ENCODE peak calls at places on chromosomes 11 and 22, in eight cellular contexts. S is fibroblast of mammary gland; T is astrocyte of the spinal cord; R is fibroblast of lung; A is SJCRH30; P is CD8-positive, alpha-beta T cell; Y is AG10803; I is adipocyte. D is an unnamed sample.

GRCh38 chr11:116851631-116852030 is 14.2 kb upstream of the APOA1 start:
- DNase-seq in S (peak), T (no peak), R (no peak), A (no peak), P (peak), Y (no peak), I (no peak), D (no peak)

GRCh38 chr11:72985645-72986044 is 156.5 kb downstream of the FCHSD2 start:
- DNase-seq in S (peak), T (no peak), R (peak), A (peak), P (no peak), Y (no peak), I (peak), D (no peak)

GRCh38 chr22:38490915-38491314 is 15.2 kb downstream of the DDX17 start:
- DNase-seq in S (peak), T (peak), R (peak), A (peak), P (no peak), Y (no peak), I (peak), D (peak)

GRCh38 chr11:64591257-64592233 is 525 bp downstream of the SLC22A12 start:
- DNase-seq in S (no peak), T (no peak), R (no peak), A (no peak), P (no peak), Y (no peak), I (no peak), D (no peak)

GRCh38 chr11:28976801-28977145 is 868.6 kb downstream of the METTL15 start:
- DNase-seq in S (no peak), T (no peak), R (no peak), A (no peak), P (no peak), Y (peak), I (no peak), D (no peak)

GRCh38 chr11:60161107-60161506 is 21.8 kb downstream of the MS4A6A start:
- DNase-seq in S (no peak), T (no peak), R (no peak), A (no peak), P (no peak), Y (no peak), I (no peak), D (no peak)

GRCh38 chr11:72823105-72823804 is 9.0 kb downstream of the ATG16L2 start:
- DNase-seq in S (no peak), T (no peak), R (no peak), A (no peak), P (no peak), Y (no peak), I (no peak), D (no peak)

GRCh38 chr11:64000026-64000739 is 13.9 kb downstream of the OTUB1 start:
- DNase-seq in S (peak), T (peak), R (peak), A (no peak), P (peak), Y (peak), I (peak), D (peak)

GRCh38 chr22:24216541-24217209 is 28.2 kb downstream of the GGT5 start:
- DNase-seq in S (no peak), T (no peak), R (no peak), A (no peak), P (no peak), Y (no peak), I (no peak), D (no peak)

GRCh38 chr22:37742374-37743092 is 45.7 kb downstream of the TRIOBP start:
- DNase-seq in S (peak), T (peak), R (peak), A (peak), P (no peak), Y (peak), I (peak), D (no peak)

GRCh38 chr11:33620423-33621120 is 80.1 kb downstream of the C11orf91 start:
- DNase-seq in S (peak), T (peak), R (peak), A (no peak), P (no peak), Y (peak), I (peak), D (no peak)

GRCh38 chr11:110529043-110529442 is 99.3 kb downstream of the FDX1 start:
- DNase-seq in S (peak), T (peak), R (no peak), A (peak), P (no peak), Y (peak), I (no peak), D (no peak)

GRCh38 chr11:134392953-134393615 is 19.0 kb downstream of the B3GAT1 start:
- DNase-seq in S (no peak), T (no peak), R (no peak), A (no peak), P (no peak), Y (no peak), I (no peak), D (no peak)

GRCh38 chr11:44398266-44399045 is 88.5 kb upstream of the ALX4 start:
- DNase-seq in S (no peak), T (no peak), R (no peak), A (no peak), P (no peak), Y (no peak), I (no peak), D (no peak)

GRCh38 chr11:65851811-65852507 is 6.0 kb downstream of the CFL1 start:
- DNase-seq in S (no peak), T (no peak), R (no peak), A (no peak), P (no peak), Y (no peak), I (no peak), D (no peak)

GRCh38 chr11:118699508-118700220 is 20.2 kb upstream of the TREH start:
- DNase-seq in S (no peak), T (no peak), R (no peak), A (no peak), P (peak), Y (no peak), I (no peak), D (no peak)

GRCh38 chr11:131584694-131585592 is 214.5 kb downstream of the NTM start:
- DNase-seq in S (no peak), T (no peak), R (peak), A (peak), P (no peak), Y (peak), I (no peak), D (no peak)

GRCh38 chr11:111823629-111824028 is 47.8 kb downstream of the ALG9 start:
- DNase-seq in S (no peak), T (no peak), R (no peak), A (no peak), P (no peak), Y (no peak), I (no peak), D (no peak)

GRCh38 chr11:64023731-64024710 is 11.7 kb upstream of the FLRT1 start:
- DNase-seq in S (no peak), T (no peak), R (no peak), A (no peak), P (no peak), Y (no peak), I (no peak), D (no peak)

GRCh38 chr11:127766734-127767133 is 766.2 kb upstream of the KIRREL3 start:
- DNase-seq in S (no peak), T (no peak), R (no peak), A (no peak), P (no peak), Y (no peak), I (no peak), D (no peak)

GRCh38 chr11:96265236-96265737 is 77.7 kb downstream of the MAML2 start:
- DNase-seq in S (no peak), T (no peak), R (no peak), A (no peak), P (no peak), Y (no peak), I (no peak), D (no peak)

GRCh38 chr11:87712802-87713202 is 462.4 kb downstream of the RAB38 start:
- DNase-seq in S (no peak), T (no peak), R (no peak), A (peak), P (no peak), Y (no peak), I (no peak), D (no peak)

GRCh38 chr11:70246196-70246595 is 24.3 kb upstream of the PPFIA1 start:
- DNase-seq in S (no peak), T (peak), R (no peak), A (no peak), P (no peak), Y (no peak), I (no peak), D (no peak)

GRCh38 chr11:17386331-17387084 is 2.0 kb downstream of the KCNJ11 start:
- DNase-seq in S (peak), T (peak), R (peak), A (peak), P (peak), Y (peak), I (peak), D (peak)

GRCh38 chr22:35489225-35489624 is 51.4 kb upstream of the RASD2 start:
- DNase-seq in S (no peak), T (no peak), R (no peak), A (no peak), P (no peak), Y (no peak), I (no peak), D (no peak)

GRCh38 chr11:132422725-132423124 is 1052.3 kb downstream of the NTM start:
- DNase-seq in S (no peak), T (no peak), R (no peak), A (no peak), P (no peak), Y (no peak), I (no peak), D (no peak)

GRCh38 chr11:37571248-37571647 is 973.2 kb upstream of the RAG2 start:
- DNase-seq in S (no peak), T (no peak), R (no peak), A (no peak), P (no peak), Y (no peak), I (no peak), D (no peak)

GRCh38 chr11:127492025-127492424 is 491.5 kb upstream of the KIRREL3 start:
- DNase-seq in S (no peak), T (peak), R (peak), A (no peak), P (no peak), Y (no peak), I (no peak), D (no peak)

GRCh38 chr11:116231540-116231939 is 541.2 kb downstream of the BUD13 start:
- DNase-seq in S (no peak), T (no peak), R (no peak), A (no peak), P (no peak), Y (no peak), I (no peak), D (no peak)

GRCh38 chr22:43945632-43946390 is 9.4 kb upstream of the SAMM50 start:
- DNase-seq in S (peak), T (peak), R (peak), A (peak), P (peak), Y (peak), I (peak), D (peak)

GRCh38 chr11:68792400-68792955 is 41.2 kb upstream of the TESMIN start:
- DNase-seq in S (peak), T (no peak), R (no peak), A (no peak), P (no peak), Y (no peak), I (peak), D (no peak)

GRCh38 chr11:31240340-31240904 is 129.1 kb downstream of the DCDC1 start:
- DNase-seq in S (peak), T (peak), R (peak), A (peak), P (no peak), Y (peak), I (peak), D (no peak)

GRCh38 chr11:103904324-103904667 is 132.1 kb upstream of the DDI1 start:
- DNase-seq in S (no peak), T (no peak), R (no peak), A (no peak), P (no peak), Y (no peak), I (no peak), D (no peak)

GRCh38 chr11:10379871-10380568 is 75.0 kb upstream of the AMPD3 start:
- DNase-seq in S (peak), T (no peak), R (no peak), A (no peak), P (no peak), Y (peak), I (no peak), D (no peak)

GRCh38 chr11:36449566-36450390 is 60.3 kb downstream of the TRAF6 start:
- DNase-seq in S (no peak), T (peak), R (peak), A (no peak), P (no peak), Y (peak), I (no peak), D (no peak)

DNA sequence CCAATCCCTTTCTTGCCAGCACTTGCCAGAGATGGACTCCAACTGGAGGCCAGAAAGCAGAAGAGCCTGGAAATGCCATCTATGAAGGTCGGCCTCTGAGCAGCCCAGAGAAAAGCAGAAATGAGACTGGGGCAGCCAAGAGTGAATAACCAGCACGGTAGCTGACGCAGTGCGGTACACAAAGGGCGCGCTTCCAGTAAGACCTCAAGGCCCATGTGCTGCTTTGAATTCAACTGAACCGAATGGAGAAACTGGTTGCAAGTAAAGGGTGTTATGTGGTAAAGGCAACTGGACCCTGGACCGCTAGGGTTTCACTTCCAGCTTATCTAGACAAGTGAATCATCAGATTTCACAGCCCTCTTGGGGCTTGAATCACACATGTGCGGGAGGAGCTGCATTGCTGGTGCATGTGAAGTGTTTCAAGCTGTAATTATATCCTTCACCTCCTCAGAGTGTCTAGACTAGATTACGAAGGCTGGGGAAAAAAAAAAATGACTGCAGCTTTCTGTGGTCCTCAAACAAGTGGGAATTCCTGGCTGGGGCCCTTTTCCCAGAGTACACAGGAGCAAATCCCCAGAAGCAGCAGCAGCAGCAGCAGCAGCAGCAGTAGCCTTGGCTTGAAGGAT is 128.9 kb downstream of the CCDC34 start:
- DNase-seq in S (peak), T (peak), R (peak), A (peak), P (no peak), Y (peak), I (peak), D (no peak)
- H3K4me3 ChIP-seq in S (no peak), T (no peak), R (no peak), A (peak), P (no peak), Y (peak), I (peak), D (no peak)

GRCh38 chr22:29977107-29977506 is 94.1 kb downstream of the MTMR3 start:
- DNase-seq in S (no peak), T (no peak), R (no peak), A (no peak), P (no peak), Y (no peak), I (no peak), D (no peak)
- H3K4me3 ChIP-seq in S (no peak), T (no peak), R (no peak), A (no peak), P (no peak), Y (no peak), I (no peak), D (no peak)

GRCh38 chr11:125901872-125902271 is 1.1 kb downstream of the PUS3 start:
- DNase-seq in S (no peak), T (no peak), R (no peak), A (no peak), P (no peak), Y (no peak), I (no peak), D (no peak)
- H3K4me3 ChIP-seq in S (no peak), T (no peak), R (no peak), A (no peak), P (no peak), Y (no peak), I (peak), D (peak)

DNA sequence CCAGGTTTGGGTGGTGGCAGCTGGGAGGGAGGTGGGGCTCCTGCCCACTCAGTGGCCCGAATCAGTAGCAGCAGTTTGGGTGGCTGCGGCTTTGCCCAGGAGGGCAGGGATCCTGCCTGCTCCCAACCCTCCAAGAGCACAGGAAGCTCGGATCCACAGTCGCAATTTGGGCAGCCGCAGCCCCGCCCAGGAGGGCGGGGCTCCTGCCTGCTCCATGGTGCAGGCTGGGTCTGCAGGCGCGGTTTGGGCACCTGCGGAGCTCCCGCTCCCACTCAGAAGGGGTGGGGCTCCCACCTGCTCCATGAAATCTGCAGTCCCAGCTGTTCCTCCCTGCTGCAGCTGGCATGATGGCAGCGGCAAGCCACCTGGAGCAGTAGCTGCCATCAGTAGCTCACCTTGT is 38.1 kb upstream of the CALCB start:
- DNase-seq in S (no peak), T (no peak), R (no peak), A (peak), P (no peak), Y (no peak), I (no peak), D (no peak)
- H3K4me3 ChIP-seq in S (no peak), T (no peak), R (no peak), A (no peak), P (no peak), Y (no peak), I (no peak), D (no peak)

GRCh38 chr22:45072322-45072903 is 62.6 kb upstream of the PHF21B start:
- DNase-seq in S (peak), T (peak), R (peak), A (no peak), P (no peak), Y (peak), I (peak), D (no peak)
- H3K4me3 ChIP-seq in S (no peak), T (no peak), R (no peak), A (no peak), P (no peak), Y (no peak), I (no peak), D (no peak)

GRCh38 chr11:57770793-57771192 is 9.2 kb downstream of the CTNND1 start:
- DNase-seq in S (no peak), T (no peak), R (no peak), A (no peak), P (no peak), Y (no peak), I (no peak), D (no peak)

GRCh38 chr11:57775474-57775873 is 13.9 kb downstream of the CTNND1 start:
- DNase-seq in S (peak), T (peak), R (no peak), A (peak), P (no peak), Y (no peak), I (no peak), D (peak)

GRCh38 chr11:57771365-57771764 is 9.8 kb downstream of the CTNND1 start:
- DNase-seq in S (no peak), T (no peak), R (no peak), A (no peak), P (no peak), Y (no peak), I (no peak), D (no peak)

GRCh38 chr11:57773026-57773598 is 11.5 kb downstream of the CTNND1 start:
- DNase-seq in S (no peak), T (no peak), R (no peak), A (no peak), P (no peak), Y (no peak), I (no peak), D (no peak)

DNA sequence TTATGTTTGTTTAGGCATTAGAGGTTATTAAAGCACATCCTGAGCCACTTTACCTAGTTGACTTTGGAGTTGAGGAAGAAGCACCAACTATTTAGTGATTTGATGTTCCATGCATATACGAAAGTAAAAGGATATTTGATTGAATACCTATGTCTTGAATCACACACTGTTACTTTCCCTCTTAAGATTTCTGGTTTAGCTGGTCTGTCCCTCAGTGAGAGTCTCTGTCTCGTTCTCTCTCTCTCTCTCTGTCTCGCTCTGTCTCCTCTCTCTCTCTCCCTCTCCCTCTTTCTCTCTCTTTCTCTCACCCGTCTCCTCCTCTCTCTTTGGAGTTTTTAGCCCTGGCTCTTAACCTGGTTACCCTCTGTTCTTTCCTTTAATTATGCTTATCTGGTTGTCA is 11.0 kb downstream of the CTNND1 start:
- DNase-seq in S (no peak), T (peak), R (no peak), A (no peak), P (no peak), Y (no peak), I (peak), D (no peak)
- H3K4me3 ChIP-seq in S (no peak), T (no peak), R (no peak), A (no peak), P (no peak), Y (no peak), I (no peak), D (no peak)

D was measured in heart right ventricle.